ENCODE peak calls at places on chromosomes 4 and X, in nine cellular contexts. One of them, this sample, is unnamed.
A peak's percentile ranks its signal among the peaks of the same experiment; 100 is the strongest.

GRCh38 chrX:38627683-38628082 is 66.3 kb downstream of the TSPAN7 start:
- DNase-seq in adrenal gland: no peak
- DNase-seq in uterus: no peak
- DNase-seq in H1: peak; percentile 5
- DNase-seq in stomach: no peak
- DNase-seq in heart left ventricle: no peak
- DNase-seq in breast epithelium: no peak
- DNase-seq in right lobe of liver: no peak
- DNase-seq in NB4: peak; percentile 63
- DNase-seq in this sample: no peak

GRCh38 chr4:14749910-14750309 is 252.4 kb upstream of the CPEB2 start:
- DNase-seq in stomach: peak; percentile 60
- DNase-seq in uterus: no peak
- DNase-seq in breast epithelium: no peak
- DNase-seq in adrenal gland: peak; percentile 35
- DNase-seq in right lobe of liver: peak; percentile 59
- DNase-seq in NB4: peak; percentile 31
- DNase-seq in H1: no peak
- DNase-seq in heart left ventricle: no peak
- DNase-seq in this sample: no peak

GRCh38 chr4:99033956-99034355 is 38.4 kb downstream of the METAP1 start:
- DNase-seq in breast epithelium: no peak
- DNase-seq in right lobe of liver: no peak
- DNase-seq in adrenal gland: no peak
- DNase-seq in NB4: no peak
- DNase-seq in stomach: no peak
- DNase-seq in H1: no peak
- DNase-seq in uterus: no peak
- DNase-seq in heart left ventricle: no peak
- DNase-seq in this sample: no peak

GRCh38 chr4:153510252-153511001 is 44.3 kb downstream of the TMEM131L start:
- DNase-seq in right lobe of liver: no peak
- DNase-seq in stomach: no peak
- DNase-seq in breast epithelium: no peak
- DNase-seq in H1: no peak
- DNase-seq in heart left ventricle: no peak
- DNase-seq in adrenal gland: no peak
- DNase-seq in NB4: no peak
- DNase-seq in uterus: no peak
- DNase-seq in this sample: no peak

GRCh38 chrX:147478899-147479298 is 432.8 kb upstream of the FMR1 start:
- DNase-seq in right lobe of liver: no peak
- DNase-seq in uterus: no peak
- DNase-seq in breast epithelium: no peak
- DNase-seq in adrenal gland: no peak
- DNase-seq in heart left ventricle: no peak
- DNase-seq in H1: no peak
- DNase-seq in NB4: no peak
- DNase-seq in stomach: no peak
- DNase-seq in this sample: no peak

GRCh38 chr4:16289872-16290554 is 63.7 kb upstream of the TAPT1 start:
- DNase-seq in heart left ventricle: no peak
- DNase-seq in breast epithelium: no peak
- DNase-seq in H1: no peak
- DNase-seq in NB4: peak; percentile 58
- DNase-seq in adrenal gland: no peak
- DNase-seq in right lobe of liver: no peak
- DNase-seq in stomach: no peak
- DNase-seq in uterus: no peak
- DNase-seq in this sample: no peak

GRCh38 chr4:7322166-7322991 is 112.4 kb downstream of the PSAPL1 start:
- DNase-seq in NB4: no peak
- DNase-seq in uterus: no peak
- DNase-seq in right lobe of liver: no peak
- DNase-seq in breast epithelium: no peak
- DNase-seq in H1: no peak
- DNase-seq in heart left ventricle: peak; percentile 49
- DNase-seq in adrenal gland: no peak
- DNase-seq in stomach: no peak
- DNase-seq in this sample: peak; percentile 54

GRCh38 chr4:84565951-84566350 is 17.0 kb upstream of the CDS1 start:
- DNase-seq in breast epithelium: no peak
- DNase-seq in adrenal gland: no peak
- DNase-seq in stomach: no peak
- DNase-seq in right lobe of liver: no peak
- DNase-seq in heart left ventricle: no peak
- DNase-seq in NB4: no peak
- DNase-seq in H1: no peak
- DNase-seq in uterus: no peak
- DNase-seq in this sample: no peak

GRCh38 chr4:72394264-72394663 is 174.8 kb downstream of the ADAMTS3 start:
- DNase-seq in breast epithelium: no peak
- DNase-seq in adrenal gland: no peak
- DNase-seq in NB4: peak; percentile 4
- DNase-seq in right lobe of liver: no peak
- DNase-seq in heart left ventricle: no peak
- DNase-seq in H1: no peak
- DNase-seq in uterus: no peak
- DNase-seq in stomach: no peak
- DNase-seq in this sample: no peak

GRCh38 chrX:622104-622503 is 8.5 kb upstream of the SHOX start:
- DNase-seq in stomach: no peak
- DNase-seq in uterus: no peak
- DNase-seq in heart left ventricle: no peak
- DNase-seq in adrenal gland: no peak
- DNase-seq in right lobe of liver: no peak
- DNase-seq in NB4: no peak
- DNase-seq in breast epithelium: no peak
- DNase-seq in H1: no peak
- DNase-seq in this sample: no peak

GRCh38 chr4:156291317-156291716 is 337.7 kb upstream of the CTSO start:
- DNase-seq in heart left ventricle: no peak
- DNase-seq in uterus: no peak
- DNase-seq in NB4: no peak
- DNase-seq in stomach: no peak
- DNase-seq in breast epithelium: no peak
- DNase-seq in right lobe of liver: no peak
- DNase-seq in adrenal gland: no peak
- DNase-seq in H1: no peak
- DNase-seq in this sample: no peak

GRCh38 chr4:779555-779954 is 46.4 kb downstream of the CPLX1 start:
- DNase-seq in uterus: no peak
- DNase-seq in H1: no peak
- DNase-seq in stomach: no peak
- DNase-seq in adrenal gland: no peak
- DNase-seq in NB4: no peak
- DNase-seq in right lobe of liver: no peak
- DNase-seq in breast epithelium: no peak
- DNase-seq in heart left ventricle: peak; percentile 11
- DNase-seq in this sample: no peak

GRCh38 chr4:784401-785331 is 41.3 kb downstream of the CPLX1 start:
- DNase-seq in uterus: no peak
- DNase-seq in stomach: no peak
- DNase-seq in adrenal gland: peak; percentile 32
- DNase-seq in breast epithelium: no peak
- DNase-seq in heart left ventricle: peak; percentile 53
- DNase-seq in NB4: no peak
- DNase-seq in right lobe of liver: no peak
- DNase-seq in H1: no peak
- DNase-seq in this sample: no peak

GRCh38 chr4:783133-783541 is 42.8 kb downstream of the CPLX1 start:
- DNase-seq in stomach: no peak
- DNase-seq in adrenal gland: peak; percentile 26
- DNase-seq in uterus: no peak
- DNase-seq in NB4: no peak
- DNase-seq in breast epithelium: no peak
- DNase-seq in right lobe of liver: no peak
- DNase-seq in H1: no peak
- DNase-seq in heart left ventricle: peak; percentile 51
- DNase-seq in this sample: peak; percentile 75

GRCh38 chr4:780730-781492 is 45.0 kb downstream of the CPLX1 start:
- DNase-seq in heart left ventricle: no peak
- DNase-seq in H1: no peak
- DNase-seq in stomach: no peak
- DNase-seq in breast epithelium: no peak
- DNase-seq in uterus: no peak
- DNase-seq in NB4: peak; percentile 35
- DNase-seq in right lobe of liver: no peak
- DNase-seq in adrenal gland: peak; percentile 37
- DNase-seq in this sample: no peak

GRCh38 chr4:781493-782216 is 44.3 kb downstream of the CPLX1 start:
- DNase-seq in uterus: peak; percentile 99
- DNase-seq in heart left ventricle: peak; percentile 99
- DNase-seq in H1: peak; percentile 98
- DNase-seq in stomach: peak; percentile 99
- DNase-seq in right lobe of liver: peak; percentile 99
- DNase-seq in NB4: peak; percentile 100
- DNase-seq in adrenal gland: peak; percentile 99
- DNase-seq in breast epithelium: peak; percentile 99
- DNase-seq in this sample: peak; percentile 100
- TF ChIP-seq POLR2A in uterus: peak; percentile 90
- TF ChIP-seq POLR2A in heart left ventricle: peak; percentile 98
- TF ChIP-seq POLR2A in H1: no peak
- TF ChIP-seq POLR2A in stomach: peak; percentile 81
- TF ChIP-seq POLR2A in right lobe of liver: peak; percentile 95
- TF ChIP-seq POLR2A in NB4: peak; percentile 93
- TF ChIP-seq POLR2A in adrenal gland: peak; percentile 91
- TF ChIP-seq POLR2A in breast epithelium: peak; percentile 90
- TF ChIP-seq POLR2A in this sample: no peak

GRCh38 chr4:94454405-94454804 is 2.7 kb downstream of the PDLIM5 start:
- DNase-seq in stomach: no peak
- DNase-seq in breast epithelium: no peak
- DNase-seq in H1: no peak
- DNase-seq in right lobe of liver: no peak
- DNase-seq in NB4: no peak
- DNase-seq in adrenal gland: no peak
- DNase-seq in uterus: no peak
- DNase-seq in heart left ventricle: no peak
- DNase-seq in this sample: no peak

GRCh38 chr4:94453534-94453963 is 1.8 kb downstream of the PDLIM5 start:
- DNase-seq in stomach: no peak
- DNase-seq in heart left ventricle: no peak
- DNase-seq in NB4: no peak
- DNase-seq in breast epithelium: no peak
- DNase-seq in H1: no peak
- DNase-seq in right lobe of liver: no peak
- DNase-seq in adrenal gland: no peak
- DNase-seq in uterus: no peak
- DNase-seq in this sample: no peak

GRCh38 chr4:94451669-94452475 is at the start of gene PDLIM5:
- DNase-seq in H1: peak; percentile 75
- DNase-seq in right lobe of liver: peak; percentile 96
- DNase-seq in uterus: peak; percentile 89
- DNase-seq in stomach: peak; percentile 93
- DNase-seq in NB4: peak; percentile 93
- DNase-seq in breast epithelium: peak; percentile 93
- DNase-seq in heart left ventricle: peak; percentile 96
- DNase-seq in adrenal gland: peak; percentile 93
- DNase-seq in this sample: peak; percentile 99

GRCh38 chr4:94451051-94451404 is 714 bp upstream of the PDLIM5 start:
- DNase-seq in NB4: no peak
- DNase-seq in stomach: no peak
- DNase-seq in heart left ventricle: no peak
- DNase-seq in breast epithelium: no peak
- DNase-seq in H1: no peak
- DNase-seq in adrenal gland: no peak
- DNase-seq in right lobe of liver: no peak
- DNase-seq in uterus: no peak
- DNase-seq in this sample: no peak

GRCh38 chr4:94452476-94453300 is 946 bp downstream of the PDLIM5 start:
- DNase-seq in right lobe of liver: peak; percentile 93
- DNase-seq in heart left ventricle: peak; percentile 92
- DNase-seq in NB4: peak; percentile 54
- DNase-seq in adrenal gland: peak; percentile 82
- DNase-seq in breast epithelium: peak; percentile 88
- DNase-seq in H1: peak; percentile 54
- DNase-seq in stomach: peak; percentile 83
- DNase-seq in uterus: peak; percentile 81
- DNase-seq in this sample: peak; percentile 87
- TF ChIP-seq POLR2A in right lobe of liver: peak; percentile 67
- TF ChIP-seq POLR2A in heart left ventricle: peak; percentile 75
- TF ChIP-seq POLR2A in NB4: no peak
- TF ChIP-seq POLR2A in adrenal gland: peak; percentile 81
- TF ChIP-seq POLR2A in breast epithelium: peak; percentile 58
- TF ChIP-seq POLR2A in H1: no peak
- TF ChIP-seq POLR2A in stomach: no peak
- TF ChIP-seq POLR2A in uterus: peak; percentile 82
- TF ChIP-seq POLR2A in this sample: no peak

GRCh38 chrX:91435465-91435864 is 826 bp downstream of the PABPC5 start:
- DNase-seq in H1: no peak
- DNase-seq in heart left ventricle: no peak
- DNase-seq in breast epithelium: no peak
- DNase-seq in uterus: no peak
- DNase-seq in NB4: no peak
- DNase-seq in stomach: no peak
- DNase-seq in right lobe of liver: no peak
- DNase-seq in adrenal gland: peak; percentile 23
- DNase-seq in this sample: no peak

GRCh38 chrX:91434351-91435168 is at the start of gene PABPC5:
- DNase-seq in right lobe of liver: peak; percentile 46
- DNase-seq in H1: peak; percentile 38
- DNase-seq in heart left ventricle: peak; percentile 80
- DNase-seq in breast epithelium: peak; percentile 61
- DNase-seq in NB4: no peak
- DNase-seq in adrenal gland: peak; percentile 86
- DNase-seq in stomach: peak; percentile 34
- DNase-seq in uterus: peak; percentile 85
- DNase-seq in this sample: peak; percentile 81
- TF ChIP-seq POLR2A in right lobe of liver: no peak
- TF ChIP-seq POLR2A in H1: no peak
- TF ChIP-seq POLR2A in heart left ventricle: peak; percentile 34
- TF ChIP-seq POLR2A in breast epithelium: no peak
- TF ChIP-seq POLR2A in NB4: no peak
- TF ChIP-seq POLR2A in adrenal gland: peak; percentile 94
- TF ChIP-seq POLR2A in stomach: no peak
- TF ChIP-seq POLR2A in uterus: peak; percentile 47
- TF ChIP-seq POLR2A in this sample: no peak

DNA sequence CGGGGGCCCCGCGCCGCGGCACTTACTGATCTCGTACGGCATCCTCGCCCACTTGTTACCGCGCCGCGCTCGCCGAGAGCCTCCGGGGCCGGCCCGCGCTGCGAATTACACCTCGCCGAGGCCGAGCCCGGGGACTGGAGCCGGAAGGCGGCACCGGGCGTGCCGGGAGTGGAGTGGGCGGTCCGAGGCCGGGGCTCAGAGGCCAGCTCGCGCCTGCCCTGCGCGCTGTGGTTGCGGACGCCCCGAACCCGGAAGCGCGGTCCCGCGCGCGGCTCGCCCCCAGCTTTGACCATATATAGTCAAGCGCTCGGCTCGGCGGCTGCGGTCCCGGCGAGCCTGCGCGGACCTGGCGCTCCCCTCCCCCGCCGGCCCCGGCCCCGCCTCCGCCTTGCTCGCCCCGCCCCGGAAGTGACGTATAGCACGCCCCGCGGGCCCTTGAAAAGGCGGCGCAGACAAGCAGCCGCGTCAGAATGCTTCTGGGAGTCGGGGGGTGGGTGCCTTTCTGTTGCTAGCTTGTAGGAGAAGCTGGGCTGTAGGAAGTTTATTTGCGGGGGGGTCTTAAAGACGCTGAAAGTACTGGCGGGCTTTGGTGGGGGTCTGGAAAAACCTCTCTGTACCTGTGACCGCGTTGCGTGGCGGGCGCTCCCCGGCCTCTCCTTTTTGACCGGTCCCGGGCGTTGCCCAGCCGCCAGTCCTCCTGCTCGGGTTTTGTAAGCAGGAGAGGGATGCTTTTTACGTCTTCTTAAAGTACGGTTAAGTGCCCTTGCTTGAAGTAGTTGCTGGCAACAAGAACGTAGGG is at the start of gene WDR1:
- DNase-seq in H1: peak; percentile 77
- DNase-seq in breast epithelium: peak; percentile 96
- DNase-seq in uterus: peak; percentile 98
- DNase-seq in right lobe of liver: peak; percentile 98
- DNase-seq in adrenal gland: peak; percentile 96
- DNase-seq in heart left ventricle: peak; percentile 99
- DNase-seq in stomach: peak; percentile 97
- DNase-seq in NB4: peak; percentile 98
- DNase-seq in this sample: peak; percentile 99
- TF ChIP-seq POLR2A in H1: no peak
- TF ChIP-seq POLR2A in breast epithelium: peak; percentile 95
- TF ChIP-seq POLR2A in uterus: peak; percentile 98
- TF ChIP-seq POLR2A in right lobe of liver: peak; percentile 96
- TF ChIP-seq POLR2A in adrenal gland: peak; percentile 92
- TF ChIP-seq POLR2A in heart left ventricle: peak; percentile 99
- TF ChIP-seq POLR2A in stomach: peak; percentile 97
- TF ChIP-seq POLR2A in NB4: peak; percentile 98
- TF ChIP-seq POLR2A in this sample: peak; percentile 95

This sample was measured in spleen.